ENCODE peak calls at places on chromosome 1, in four cellular contexts. One of them, this sample, is unnamed.

GRCh38 chr1:2273401-2274090 is 45.4 kb downstream of the SKI start:
- DNase-seq in heart right ventricle: no peak
- DNase-seq in fibroblast of mammary gland: no peak
- DNase-seq in fibroblast of pulmonary artery: no peak
- DNase-seq in this sample: no peak

GRCh38 chr1:239053269-239053668 is 333.1 kb upstream of the CHRM3 start:
- DNase-seq in heart right ventricle: no peak
- DNase-seq in fibroblast of pulmonary artery: no peak
- DNase-seq in fibroblast of mammary gland: no peak
- DNase-seq in this sample: no peak

GRCh38 chr1:92623187-92623778 is 136.6 kb upstream of the GFI1 start:
- DNase-seq in fibroblast of mammary gland: peak; percentile 33
- DNase-seq in fibroblast of pulmonary artery: peak; percentile 43
- DNase-seq in heart right ventricle: no peak
- DNase-seq in this sample: peak; percentile 9

GRCh38 chr1:26170472-26170821 is 739 bp downstream of the ZNF593 start:
- DNase-seq in heart right ventricle: no peak
- DNase-seq in fibroblast of pulmonary artery: no peak
- DNase-seq in fibroblast of mammary gland: no peak
- DNase-seq in this sample: no peak

GRCh38 chr1:44246806-44247205 is 33.5 kb downstream of the DMAP1 start:
- DNase-seq in fibroblast of mammary gland: no peak
- DNase-seq in fibroblast of pulmonary artery: no peak
- DNase-seq in heart right ventricle: no peak
- DNase-seq in this sample: no peak

GRCh38 chr1:155466996-155467395 is 95.6 kb downstream of the ASH1L start:
- DNase-seq in heart right ventricle: no peak
- DNase-seq in fibroblast of mammary gland: peak; percentile 89
- DNase-seq in fibroblast of pulmonary artery: peak; percentile 78
- DNase-seq in this sample: no peak

GRCh38 chr1:53359225-53359933 is 31.5 kb upstream of the LRP8 start:
- DNase-seq in fibroblast of mammary gland: no peak
- DNase-seq in heart right ventricle: no peak
- DNase-seq in fibroblast of pulmonary artery: no peak
- DNase-seq in this sample: no peak

GRCh38 chr1:28358701-28359100 is 10.8 kb upstream of the PHACTR4 start:
- DNase-seq in heart right ventricle: no peak
- DNase-seq in fibroblast of pulmonary artery: no peak
- DNase-seq in fibroblast of mammary gland: no peak
- DNase-seq in this sample: no peak

GRCh38 chr1:67893126-67893495 is 59.8 kb upstream of the GNG12 start:
- DNase-seq in fibroblast of mammary gland: no peak
- DNase-seq in fibroblast of pulmonary artery: no peak
- DNase-seq in heart right ventricle: no peak
- DNase-seq in this sample: no peak

GRCh38 chr1:39540504-39541031 is 36.0 kb downstream of the PABPC4 start:
- DNase-seq in heart right ventricle: peak; percentile 67
- DNase-seq in fibroblast of pulmonary artery: peak; percentile 51
- DNase-seq in fibroblast of mammary gland: peak; percentile 88
- DNase-seq in this sample: no peak

GRCh38 chr1:26677306-26678115 is 18.3 kb upstream of the ARID1A start:
- DNase-seq in fibroblast of mammary gland: peak; percentile 75
- DNase-seq in heart right ventricle: peak; percentile 77
- DNase-seq in fibroblast of pulmonary artery: peak; percentile 77
- DNase-seq in this sample: peak; percentile 64

GRCh38 chr1:226394461-226394860 is 13.4 kb downstream of the PARP1 start:
- DNase-seq in fibroblast of pulmonary artery: no peak
- DNase-seq in fibroblast of mammary gland: no peak
- DNase-seq in heart right ventricle: no peak
- DNase-seq in this sample: no peak

GRCh38 chr1:22645936-22646335 is 2.5 kb downstream of the C1QC start:
- DNase-seq in fibroblast of pulmonary artery: no peak
- DNase-seq in heart right ventricle: no peak
- DNase-seq in fibroblast of mammary gland: no peak
- DNase-seq in this sample: no peak

GRCh38 chr1:37020653-37021277 is 13.6 kb downstream of the GRIK3 start:
- DNase-seq in heart right ventricle: no peak
- DNase-seq in fibroblast of mammary gland: no peak
- DNase-seq in fibroblast of pulmonary artery: no peak
- DNase-seq in this sample: no peak

GRCh38 chr1:181531951-181532640 is 48.8 kb downstream of the CACNA1E start:
- DNase-seq in fibroblast of mammary gland: no peak
- DNase-seq in heart right ventricle: no peak
- DNase-seq in fibroblast of pulmonary artery: no peak
- DNase-seq in this sample: no peak

GRCh38 chr1:14910947-14911721 is 242.4 kb upstream of the TMEM51 start:
- DNase-seq in fibroblast of pulmonary artery: no peak
- DNase-seq in heart right ventricle: no peak
- DNase-seq in fibroblast of mammary gland: no peak
- DNase-seq in this sample: no peak

GRCh38 chr1:242454262-242455051 is 70.0 kb downstream of the PLD5 start:
- DNase-seq in fibroblast of mammary gland: peak; percentile 51
- DNase-seq in fibroblast of pulmonary artery: peak; percentile 47
- DNase-seq in heart right ventricle: no peak
- DNase-seq in this sample: no peak

GRCh38 chr1:39816431-39817090 is 27.9 kb upstream of the BMP8B start:
- DNase-seq in fibroblast of pulmonary artery: peak; percentile 64
- DNase-seq in heart right ventricle: peak; percentile 50
- DNase-seq in fibroblast of mammary gland: peak; percentile 91
- DNase-seq in this sample: peak; percentile 44

GRCh38 chr1:205593967-205594366 is 37.8 kb downstream of the ELK4 start:
- DNase-seq in fibroblast of mammary gland: no peak
- DNase-seq in heart right ventricle: no peak
- DNase-seq in fibroblast of pulmonary artery: no peak
- DNase-seq in this sample: no peak

GRCh38 chr1:147771216-147772125 is 11.1 kb upstream of the GJA5 start:
- DNase-seq in fibroblast of pulmonary artery: no peak
- DNase-seq in fibroblast of mammary gland: peak; percentile 28
- DNase-seq in heart right ventricle: peak; percentile 79
- DNase-seq in this sample: no peak

GRCh38 chr1:3229081-3229725 is 160.2 kb downstream of the PRDM16 start:
- DNase-seq in heart right ventricle: no peak
- DNase-seq in fibroblast of pulmonary artery: no peak
- DNase-seq in fibroblast of mammary gland: no peak
- DNase-seq in this sample: no peak

GRCh38 chr1:174800221-174800791 is 199.4 kb upstream of the CACYBP start:
- DNase-seq in fibroblast of mammary gland: no peak
- DNase-seq in heart right ventricle: no peak
- DNase-seq in fibroblast of pulmonary artery: peak; percentile 8
- DNase-seq in this sample: no peak

GRCh38 chr1:227072991-227073390 is 132.9 kb downstream of the COQ8A start:
- DNase-seq in fibroblast of pulmonary artery: peak; percentile 39
- DNase-seq in heart right ventricle: no peak
- DNase-seq in fibroblast of mammary gland: peak; percentile 61
- DNase-seq in this sample: no peak

GRCh38 chr1:239819075-239819474 is 272.6 kb upstream of the FMN2 start:
- DNase-seq in fibroblast of mammary gland: no peak
- DNase-seq in heart right ventricle: no peak
- DNase-seq in fibroblast of pulmonary artery: no peak
- DNase-seq in this sample: no peak

GRCh38 chr1:48203287-48203900 is 19.1 kb upstream of the SLC5A9 start:
- DNase-seq in fibroblast of mammary gland: peak; percentile 50
- DNase-seq in heart right ventricle: no peak
- DNase-seq in fibroblast of pulmonary artery: peak; percentile 44
- DNase-seq in this sample: peak; percentile 9

GRCh38 chr1:96416690-96417444 is 304.7 kb upstream of the PTBP2 start:
- DNase-seq in heart right ventricle: no peak
- DNase-seq in fibroblast of mammary gland: peak; percentile 25
- DNase-seq in fibroblast of pulmonary artery: peak; percentile 33
- DNase-seq in this sample: no peak

GRCh38 chr1:230867903-230868735 is at the start of gene C1orf198:
- DNase-seq in heart right ventricle: peak; percentile 75
- DNase-seq in fibroblast of mammary gland: no peak
- DNase-seq in fibroblast of pulmonary artery: peak; percentile 39
- DNase-seq in this sample: no peak

GRCh38 chr1:175377394-175377793 is 184.8 kb upstream of the KIAA0040 start:
- DNase-seq in heart right ventricle: no peak
- DNase-seq in fibroblast of pulmonary artery: no peak
- DNase-seq in fibroblast of mammary gland: no peak
- DNase-seq in this sample: no peak

GRCh38 chr1:232610187-232610901 is 19.6 kb downstream of the SIPA1L2 start:
- DNase-seq in fibroblast of pulmonary artery: no peak
- DNase-seq in heart right ventricle: no peak
- DNase-seq in fibroblast of mammary gland: no peak
- DNase-seq in this sample: no peak

GRCh38 chr1:232615401-232615800 is 14.5 kb downstream of the SIPA1L2 start:
- DNase-seq in fibroblast of pulmonary artery: no peak
- DNase-seq in heart right ventricle: no peak
- DNase-seq in fibroblast of mammary gland: no peak
- DNase-seq in this sample: no peak

GRCh38 chr1:232614811-232615210 is 15.1 kb downstream of the SIPA1L2 start:
- DNase-seq in fibroblast of mammary gland: no peak
- DNase-seq in heart right ventricle: no peak
- DNase-seq in fibroblast of pulmonary artery: no peak
- DNase-seq in this sample: no peak

GRCh38 chr1:232613752-232614381 is 16.1 kb downstream of the SIPA1L2 start:
- DNase-seq in fibroblast of mammary gland: peak; percentile 71
- DNase-seq in heart right ventricle: no peak
- DNase-seq in fibroblast of pulmonary artery: peak; percentile 86
- DNase-seq in this sample: no peak

DNA sequence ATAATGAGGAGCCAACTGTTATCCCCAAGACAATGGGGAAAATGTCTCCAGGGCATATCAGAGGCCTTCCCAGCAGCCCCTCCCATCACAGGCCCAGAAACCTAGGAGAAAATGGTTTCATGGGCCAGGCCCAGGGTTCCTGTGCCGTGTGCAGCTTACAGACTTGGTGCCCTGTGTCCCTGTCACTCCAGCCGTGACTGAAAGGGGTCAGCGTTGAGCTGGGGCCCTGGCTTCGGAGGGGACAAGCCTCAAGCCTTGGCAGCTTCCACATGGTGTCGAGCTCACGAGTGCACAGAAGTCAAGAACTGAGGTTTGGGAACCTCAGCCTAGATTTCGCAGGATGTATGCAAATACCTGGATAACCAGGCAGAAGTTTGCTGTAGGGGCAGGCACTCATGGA is 18.1 kb downstream of the SIPA1L2 start:
- DNase-seq in heart right ventricle: no peak
- DNase-seq in fibroblast of mammary gland: no peak
- DNase-seq in fibroblast of pulmonary artery: no peak
- DNase-seq in this sample: no peak
- TF ChIP-seq CTCF in heart right ventricle: no peak
- TF ChIP-seq CTCF in fibroblast of mammary gland: no peak
- TF ChIP-seq CTCF in fibroblast of pulmonary artery: no peak
- TF ChIP-seq CTCF in this sample: no peak

DNA sequence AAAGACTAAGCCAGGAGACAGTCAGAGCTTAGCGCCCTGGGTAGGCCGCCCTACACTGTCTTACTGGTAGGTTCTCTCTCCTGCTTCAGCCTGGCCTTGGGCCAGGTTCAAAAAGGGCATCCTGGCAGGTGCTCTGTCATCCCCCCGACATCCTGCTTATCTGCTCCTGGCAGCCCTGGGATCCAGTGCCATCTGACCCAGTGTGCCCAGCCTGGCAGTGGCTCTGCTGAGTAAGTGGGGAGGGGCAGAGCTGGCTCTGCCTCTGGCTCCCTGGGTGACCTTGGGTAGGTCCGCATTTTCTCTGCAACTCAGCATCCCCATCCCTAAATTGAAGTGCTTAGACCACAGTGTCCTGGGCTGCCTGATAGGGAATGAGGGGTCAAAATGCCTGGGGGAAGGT is 549.9 kb downstream of the PTPRU start:
- DNase-seq in fibroblast of pulmonary artery: no peak
- DNase-seq in heart right ventricle: no peak
- DNase-seq in fibroblast of mammary gland: no peak
- DNase-seq in this sample: no peak
- TF ChIP-seq CTCF in fibroblast of pulmonary artery: no peak
- TF ChIP-seq CTCF in heart right ventricle: no peak
- TF ChIP-seq CTCF in fibroblast of mammary gland: no peak
- TF ChIP-seq CTCF in this sample: no peak

GRCh38 chr1:150530491-150531159 is 15.1 kb downstream of the FALEC start:
- DNase-seq in fibroblast of pulmonary artery: no peak
- DNase-seq in fibroblast of mammary gland: no peak
- DNase-seq in heart right ventricle: no peak
- DNase-seq in this sample: no peak

GRCh38 chr1:150535511-150536281 is 13.5 kb upstream of the ADAMTSL4 start:
- DNase-seq in fibroblast of pulmonary artery: no peak
- DNase-seq in fibroblast of mammary gland: no peak
- DNase-seq in heart right ventricle: no peak
- DNase-seq in this sample: no peak

GRCh38 chr1:150528997-150529396 is 13.4 kb downstream of the FALEC start:
- DNase-seq in fibroblast of pulmonary artery: peak; percentile 53
- DNase-seq in fibroblast of mammary gland: peak; percentile 92
- DNase-seq in heart right ventricle: no peak
- DNase-seq in this sample: no peak

GRCh38 chr1:150534002-150534401 is 15.2 kb upstream of the ADAMTSL4 start:
- DNase-seq in fibroblast of pulmonary artery: no peak
- DNase-seq in heart right ventricle: no peak
- DNase-seq in fibroblast of mammary gland: no peak
- DNase-seq in this sample: no peak

GRCh38 chr1:150532860-150533259 is 16.3 kb upstream of the ADAMTSL4 start:
- DNase-seq in fibroblast of pulmonary artery: no peak
- DNase-seq in fibroblast of mammary gland: no peak
- DNase-seq in heart right ventricle: no peak
- DNase-seq in this sample: no peak
- TF ChIP-seq CTCF in fibroblast of pulmonary artery: no peak
- TF ChIP-seq CTCF in fibroblast of mammary gland: no peak
- TF ChIP-seq CTCF in heart right ventricle: peak; percentile 4
- TF ChIP-seq CTCF in this sample: no peak

GRCh38 chr1:161307892-161308638 is 1.7 kb downstream of the MPZ start:
- DNase-seq in fibroblast of mammary gland: peak; percentile 60
- DNase-seq in heart right ventricle: no peak
- DNase-seq in fibroblast of pulmonary artery: peak; percentile 51
- DNase-seq in this sample: no peak

GRCh38 chr1:161309868-161310267 is at the start of gene MPZ:
- DNase-seq in heart right ventricle: no peak
- DNase-seq in fibroblast of pulmonary artery: no peak
- DNase-seq in fibroblast of mammary gland: no peak
- DNase-seq in this sample: no peak

GRCh38 chr1:161304927-161305871 is 4.6 kb downstream of the MPZ start:
- DNase-seq in fibroblast of pulmonary artery: no peak
- DNase-seq in heart right ventricle: no peak
- DNase-seq in fibroblast of mammary gland: no peak
- DNase-seq in this sample: no peak

GRCh38 chr1:161307230-161307768 is 2.5 kb downstream of the MPZ start:
- DNase-seq in fibroblast of pulmonary artery: peak; percentile 54
- DNase-seq in heart right ventricle: peak; percentile 60
- DNase-seq in fibroblast of mammary gland: peak; percentile 91
- DNase-seq in this sample: peak; percentile 20

DNA sequence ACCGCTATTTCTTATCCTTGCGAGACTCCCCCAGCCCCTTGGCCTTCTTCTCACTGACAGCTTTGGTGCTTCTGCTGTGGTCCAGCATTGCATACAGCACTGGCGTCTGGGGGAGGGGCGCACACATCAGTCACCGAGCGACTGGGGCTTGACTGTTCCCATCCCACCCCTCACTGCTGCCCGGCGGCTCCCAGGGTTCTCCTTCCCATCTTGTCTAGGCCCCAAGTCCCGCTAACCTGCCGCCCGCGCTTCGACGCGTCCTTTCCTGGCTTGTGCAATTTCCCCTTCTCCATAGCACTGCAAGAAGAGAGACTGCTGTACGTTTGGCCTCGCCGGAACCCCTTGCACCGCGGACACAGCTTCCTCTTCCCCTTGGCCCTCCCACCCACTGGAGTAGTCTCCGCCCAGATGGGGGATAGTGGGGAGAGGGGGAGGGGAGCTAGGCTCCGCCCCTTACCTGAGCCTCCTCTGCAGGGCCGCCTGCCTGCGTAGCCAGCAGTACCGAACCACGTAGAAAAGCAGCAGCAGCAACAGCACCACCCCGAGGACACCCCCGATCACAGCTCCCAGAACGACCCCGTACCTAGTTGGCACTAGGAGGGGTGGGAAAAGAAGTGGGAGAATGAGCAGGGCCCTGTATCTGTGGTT is 3.8 kb downstream of the MPZ start:
- DNase-seq in fibroblast of pulmonary artery: peak; percentile 77
- DNase-seq in heart right ventricle: peak; percentile 77
- DNase-seq in fibroblast of mammary gland: peak; percentile 52
- DNase-seq in this sample: peak; percentile 5
- TF ChIP-seq CTCF in fibroblast of pulmonary artery: peak; percentile 27
- TF ChIP-seq CTCF in heart right ventricle: peak; percentile 36
- TF ChIP-seq CTCF in fibroblast of mammary gland: peak; percentile 28
- TF ChIP-seq CTCF in this sample: no peak

This sample was measured in HFF-Myc.